ENCODE peak calls at places on chromosome 18, in six cellular contexts. N is cerebellar cortex; Y is hepatocyte; A is stimulated activated CD4-positive, alpha-beta T cell treated with anti-CD3 and anti-CD28 coated beads, Interleukin-15, amount 100 ng/mL, for 1 hour; L is PC-9; S is NCI-H1092 treated with DMSO at 0.1 percent for 48 hours. I is an unnamed sample.

GRCh38 chr18:54284967-54285785 is 15.9 kb downstream of the POLI start:
- DNase-seq in A (no peak), N (no peak), Y (no peak), S (no peak), L (peak; percentile 10), I (no peak)

GRCh38 chr18:68797901-68798300 is at the start of gene CCDC102B:
- DNase-seq in N (no peak), L (no peak), S (peak; percentile 87), Y (peak; percentile 35), A (no peak), I (no peak)

GRCh38 chr18:40962784-40963183 is 992.2 kb upstream of the PIK3C3 start:
- DNase-seq in L (no peak), N (no peak), A (no peak), S (no peak), Y (no peak), I (no peak)

GRCh38 chr18:55320399-55321255 is 267.4 kb downstream of the TCF4 start:
- DNase-seq in N (no peak), A (no peak), Y (no peak), S (peak; percentile 77), L (no peak), I (no peak)

GRCh38 chr18:63140997-63141776 is 178.4 kb downstream of the BCL2 start:
- DNase-seq in S (no peak), N (no peak), L (no peak), A (no peak), Y (no peak), I (no peak)

GRCh38 chr18:41745166-41746049 is 209.6 kb upstream of the PIK3C3 start:
- DNase-seq in N (peak; percentile 28), A (no peak), Y (peak; percentile 80), S (peak; percentile 93), L (peak; percentile 49), I (no peak)

GRCh38 chr18:31402026-31402373 is 25.4 kb downstream of the DSG4 start:
- DNase-seq in L (no peak), S (no peak), N (no peak), Y (no peak), A (no peak), I (no peak)

GRCh38 chr18:63683152-63683551 is 19.6 kb upstream of the SERPINB11 start:
- DNase-seq in A (no peak), Y (peak; percentile 75), S (no peak), L (peak; percentile 64), N (no peak), I (no peak)

GRCh38 chr18:57141208-57142129 is 5.4 kb upstream of the BOD1L2 start:
- DNase-seq in Y (peak; percentile 82), S (no peak), A (no peak), L (peak; percentile 3), N (no peak), I (no peak)

GRCh38 chr18:62784338-62784965 is 69.1 kb downstream of the PHLPP1 start:
- DNase-seq in Y (no peak), S (no peak), L (no peak), A (no peak), N (no peak), I (no peak)

GRCh38 chr18:51164327-51165290 is 32.9 kb downstream of the MEX3C start:
- DNase-seq in S (no peak), N (no peak), A (no peak), L (no peak), Y (no peak), I (no peak)

GRCh38 chr18:42229211-42230210 is 274.5 kb downstream of the PIK3C3 start:
- DNase-seq in N (peak; percentile 53), A (no peak), Y (no peak), S (no peak), L (no peak), I (no peak)

GRCh38 chr18:48053881-48054586 is 123.6 kb upstream of the SMAD2 start:
- DNase-seq in N (no peak), L (no peak), S (no peak), Y (peak; percentile 19), A (no peak), I (no peak)

GRCh38 chr18:55249572-55249971 is 290.3 kb upstream of the CCDC68 start:
- DNase-seq in S (no peak), L (no peak), Y (no peak), A (no peak), N (no peak), I (no peak)

GRCh38 chr18:14025306-14025940 is 106.8 kb downstream of the ZNF519 start:
- DNase-seq in Y (no peak), N (no peak), L (no peak), S (no peak), A (no peak), I (no peak)

GRCh38 chr18:2656237-2657042 is 914 bp downstream of the SMCHD1 start:
- DNase-seq in Y (peak; percentile 63), A (peak; percentile 20), S (peak; percentile 11), L (peak; percentile 35), N (peak; percentile 17), I (no peak)

GRCh38 chr18:12236934-12237832 is 17.0 kb upstream of the CIDEA start:
- DNase-seq in N (peak; percentile 24), L (peak; percentile 65), A (peak; percentile 21), Y (peak; percentile 84), S (peak; percentile 52), I (no peak)

GRCh38 chr18:51417643-51418483 is 220.4 kb upstream of the MEX3C start:
- DNase-seq in N (no peak), S (no peak), A (no peak), Y (no peak), L (no peak), I (no peak)

I was measured in cerebellar nuclear complex.